ENCODE peak calls at places on chromosomes 5 and 9, in six cellular contexts. K is H1, F is mesendoderm, N is neuronal stem cell, M is IMR-90, J is mesenchymal stem cell. T is an unnamed sample.

GRCh38 chr5:89307972-89308371 is 425.0 kb upstream of the MEF2C start:
- DNase-seq in F (no peak), J (no peak), N (no peak), K (no peak), M (no peak), T (no peak)

GRCh38 chr5:149959406-149960236 is 937 bp upstream of the SLC26A2 start:
- DNase-seq in F (peak), M (peak), N (no peak), J (peak), K (peak), T (peak)

GRCh38 chr9:110918316-110919054 is 119.8 kb downstream of the LPAR1 start:
- DNase-seq in F (no peak), K (no peak), N (no peak), M (peak), J (peak), T (no peak)

GRCh38 chr5:83856898-83857297 is 136.2 kb upstream of the HAPLN1 start:
- DNase-seq in K (no peak), N (no peak), F (no peak), J (no peak), M (no peak), T (no peak)

GRCh38 chr5:178454821-178455479 is 135.2 kb downstream of the COL23A1 start:
- DNase-seq in F (no peak), M (no peak), J (no peak), K (no peak), N (no peak), T (peak)

GRCh38 chr5:157473383-157474370 is 13.7 kb downstream of the NIPAL4 start:
- DNase-seq in K (no peak), M (peak), J (peak), F (no peak), N (no peak), T (no peak)

GRCh38 chr9:98251554-98251953 is 3.9 kb downstream of the TBC1D2 start:
- DNase-seq in N (no peak), F (no peak), K (no peak), M (peak), J (peak), T (no peak)

GRCh38 chr9:83536332-83536731 is 1.9 kb downstream of the FRMD3 start:
- DNase-seq in J (no peak), M (no peak), K (no peak), N (no peak), F (no peak), T (no peak)

GRCh38 chr5:124741711-124742496 is 4.5 kb downstream of the ZNF608 start:
- DNase-seq in N (peak), K (peak), M (peak), J (peak), F (peak), T (no peak)

GRCh38 chr5:119943148-119943547 is 313.8 kb downstream of the FAM170A start:
- DNase-seq in K (no peak), J (peak), F (no peak), M (peak), N (no peak), T (no peak)

GRCh38 chr9:38000332-38000731 is 68.7 kb downstream of the SHB start:
- DNase-seq in F (no peak), N (no peak), J (no peak), M (no peak), K (peak), T (peak)

GRCh38 chr9:109321727-109322126 is 868 bp upstream of the EPB41L4B start:
- DNase-seq in K (no peak), N (no peak), F (no peak), M (no peak), J (no peak), T (no peak)

GRCh38 chr9:109319631-109320233 is 1.1 kb downstream of the EPB41L4B start:
- DNase-seq in K (peak), N (peak), J (no peak), F (peak), M (no peak), T (no peak)

GRCh38 chr9:109320338-109320733 is 523 bp downstream of the EPB41L4B start:
- DNase-seq in F (peak), M (no peak), K (no peak), N (peak), J (no peak), T (no peak)

GRCh38 chr9:109319072-109319630 is 1.7 kb downstream of the EPB41L4B start:
- DNase-seq in M (no peak), J (no peak), F (peak), N (peak), K (peak), T (no peak)

GRCh38 chr9:109320734-109321448 is at the start of gene EPB41L4B:
- DNase-seq in J (peak), F (peak), N (peak), M (peak), K (peak), T (peak)
- H2BK5ac ChIP-seq in J (no peak), F (no peak), N (no peak), M (no peak), K (peak), T (no peak)

GRCh38 chr5:41509399-41510175 is 814 bp downstream of the PLCXD3 start:
- DNase-seq in M (no peak), F (no peak), K (peak), N (no peak), J (no peak), T (peak)
- H2BK15ac ChIP-seq in M (no peak), F (no peak), K (no peak), N (no peak), J (no peak), T (no peak)

DNA sequence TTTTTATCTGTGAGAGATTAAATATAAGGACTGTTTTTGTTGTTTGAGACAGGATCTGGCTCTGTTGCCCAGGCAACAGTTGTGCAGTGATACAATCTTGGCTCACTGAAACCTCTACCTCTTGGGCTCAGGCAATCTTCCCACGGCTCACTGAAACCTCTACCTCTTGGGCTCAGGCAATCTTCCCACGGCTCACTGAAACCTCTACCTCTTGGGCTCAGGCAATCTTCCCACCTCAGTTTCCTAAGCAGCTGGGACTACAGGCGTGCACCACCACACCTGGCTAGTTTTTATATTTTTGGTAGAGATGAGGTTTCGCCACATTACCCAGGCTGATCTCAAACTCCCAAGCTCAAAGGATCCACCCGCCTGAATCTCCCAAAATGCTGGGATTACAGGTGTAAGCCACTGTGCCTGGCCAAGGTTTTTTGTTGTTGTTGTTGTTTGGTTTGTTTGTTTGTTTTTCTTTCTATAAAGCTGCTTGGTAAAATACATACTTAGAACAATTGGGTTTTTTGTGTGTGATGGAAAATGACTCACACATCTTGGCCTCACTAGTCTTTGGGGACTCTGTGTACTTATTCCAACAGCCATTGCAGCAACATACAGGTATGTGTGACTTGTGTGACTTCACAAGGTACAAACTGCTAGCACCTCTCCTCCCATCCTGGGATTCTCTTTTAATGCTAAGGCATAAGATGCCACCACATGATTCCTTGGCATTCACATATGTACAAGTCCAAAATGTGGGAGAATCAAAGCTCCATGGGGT is 36.5 kb upstream of the RASA1 start:
- DNase-seq in F (no peak), K (no peak), M (no peak), N (no peak), J (no peak), T (no peak)
- H2BK5ac ChIP-seq in F (no peak), K (no peak), M (no peak), N (no peak), J (no peak), T (no peak)

GRCh38 chr5:40484495-40484894 is 195.2 kb upstream of the PTGER4 start:
- DNase-seq in N (no peak), K (no peak), M (no peak), F (no peak), J (no peak), T (no peak)

GRCh38 chr5:40486437-40487270 is 193.1 kb upstream of the PTGER4 start:
- DNase-seq in K (no peak), N (no peak), F (no peak), M (peak), J (no peak), T (no peak)

GRCh38 chr5:40481226-40481625 is 198.5 kb upstream of the PTGER4 start:
- DNase-seq in K (no peak), F (no peak), N (no peak), J (no peak), M (peak), T (no peak)

GRCh38 chr5:40483316-40483715 is 196.4 kb upstream of the PTGER4 start:
- DNase-seq in K (no peak), F (no peak), N (no peak), J (no peak), M (no peak), T (no peak)

GRCh38 chr5:40485021-40485998 is 194.4 kb upstream of the PTGER4 start:
- DNase-seq in N (no peak), F (no peak), K (no peak), J (no peak), M (no peak), T (no peak)
- H2BK15ac ChIP-seq in N (no peak), F (no peak), K (no peak), J (no peak), M (no peak), T (no peak)

T was measured in H9.